ENCODE peak calls at places on chromosome 6, in four cellular contexts. One of them, this sample, is unnamed.

GRCh38 chr6:156185113-156185512 is 592.1 kb upstream of the ARID1B start:
- DNase-seq in MM.1S: no peak
- DNase-seq in esophagus squamous epithelium: no peak
- DNase-seq in heart right ventricle: no peak
- DNase-seq in this sample: no peak

GRCh38 chr6:155541976-155542375 is 86.3 kb upstream of the NOX3 start:
- DNase-seq in MM.1S: no peak
- DNase-seq in heart right ventricle: no peak
- DNase-seq in esophagus squamous epithelium: no peak
- DNase-seq in this sample: no peak

GRCh38 chr6:45710304-45710821 is 305.3 kb downstream of the CLIC5 start:
- DNase-seq in MM.1S: peak; percentile 87
- DNase-seq in esophagus squamous epithelium: no peak
- DNase-seq in heart right ventricle: no peak
- DNase-seq in this sample: no peak

GRCh38 chr6:21808045-21808470 is 214.5 kb downstream of the SOX4 start:
- DNase-seq in heart right ventricle: no peak
- DNase-seq in MM.1S: no peak
- DNase-seq in esophagus squamous epithelium: no peak
- DNase-seq in this sample: no peak

GRCh38 chr6:35719830-35720733 is 16.8 kb upstream of the ARMC12 start:
- DNase-seq in MM.1S: no peak
- DNase-seq in esophagus squamous epithelium: no peak
- DNase-seq in heart right ventricle: peak; percentile 45
- DNase-seq in this sample: no peak

GRCh38 chr6:11018225-11018624 is 25.9 kb downstream of the ELOVL2 start:
- DNase-seq in heart right ventricle: no peak
- DNase-seq in MM.1S: no peak
- DNase-seq in esophagus squamous epithelium: no peak
- DNase-seq in this sample: no peak

GRCh38 chr6:85435872-85436271 is 14.0 kb upstream of the NT5E start:
- DNase-seq in heart right ventricle: no peak
- DNase-seq in MM.1S: no peak
- DNase-seq in esophagus squamous epithelium: no peak
- DNase-seq in this sample: no peak

GRCh38 chr6:130178692-130179091 is 44.1 kb downstream of the SAMD3 start:
- DNase-seq in MM.1S: no peak
- DNase-seq in esophagus squamous epithelium: no peak
- DNase-seq in heart right ventricle: no peak
- DNase-seq in this sample: no peak

GRCh38 chr6:100592929-100593328 is 128.2 kb upstream of the SIM1 start:
- DNase-seq in esophagus squamous epithelium: no peak
- DNase-seq in heart right ventricle: no peak
- DNase-seq in MM.1S: no peak
- DNase-seq in this sample: no peak

GRCh38 chr6:154920502-154921200 is 74.5 kb upstream of the TIAM2 start:
- DNase-seq in esophagus squamous epithelium: no peak
- DNase-seq in heart right ventricle: no peak
- DNase-seq in MM.1S: no peak
- DNase-seq in this sample: no peak

GRCh38 chr6:149431905-149432775 is 32.1 kb downstream of the SUMO4 start:
- DNase-seq in heart right ventricle: peak; percentile 87
- DNase-seq in MM.1S: peak; percentile 42
- DNase-seq in esophagus squamous epithelium: peak; percentile 16
- DNase-seq in this sample: peak; percentile 91

GRCh38 chr6:107237992-107238660 is 122.8 kb upstream of the BEND3 start:
- DNase-seq in heart right ventricle: no peak
- DNase-seq in MM.1S: no peak
- DNase-seq in esophagus squamous epithelium: no peak
- DNase-seq in this sample: no peak

GRCh38 chr6:135224037-135224647 is 43.0 kb downstream of the MYB start:
- DNase-seq in heart right ventricle: no peak
- DNase-seq in esophagus squamous epithelium: no peak
- DNase-seq in MM.1S: peak; percentile 56
- DNase-seq in this sample: no peak

DNA sequence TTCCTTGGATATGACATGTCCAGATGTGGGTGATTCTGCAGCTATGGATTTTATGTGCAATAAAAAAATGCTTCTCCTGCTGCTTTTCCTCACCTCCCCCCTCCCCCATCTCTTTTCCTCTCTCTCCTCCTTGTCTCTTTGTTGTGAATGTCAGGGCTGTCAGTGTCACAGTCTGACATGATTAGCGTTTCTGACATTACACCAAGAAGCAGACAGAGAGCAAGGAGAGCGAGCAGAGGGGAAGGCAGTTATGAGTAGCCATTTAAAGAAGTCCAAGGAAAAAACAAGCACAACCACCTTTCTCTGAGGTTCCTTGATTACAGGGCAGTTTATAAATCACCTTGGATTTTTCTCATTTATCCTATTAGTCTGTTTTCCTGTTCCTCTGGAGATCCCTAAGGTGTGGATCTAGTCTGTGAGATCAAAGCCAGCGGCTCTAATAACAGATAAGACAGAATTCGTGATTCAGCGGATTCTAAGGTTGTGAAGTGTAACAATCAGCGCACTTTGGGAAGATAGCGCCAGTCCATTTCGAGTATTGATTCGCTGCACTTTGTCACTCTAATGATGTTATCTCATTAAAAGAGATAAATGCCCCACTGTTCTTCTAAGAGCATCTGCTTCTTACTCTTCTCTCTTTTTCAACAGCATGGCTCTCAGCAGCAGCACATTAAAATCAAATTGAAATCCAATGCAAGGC is 101.4 kb downstream of the BACH2 start:
- DNase-seq in esophagus squamous epithelium: no peak
- DNase-seq in MM.1S: no peak
- DNase-seq in heart right ventricle: no peak
- DNase-seq in this sample: no peak
- H3K4me3 ChIP-seq in esophagus squamous epithelium: no peak overlapping the region
- H3K4me3 ChIP-seq in MM.1S: no peak overlapping the region
- H3K4me3 ChIP-seq in heart right ventricle: peak overlapping the region; percentile 5
- H3K4me3 ChIP-seq in this sample: no peak overlapping the region

GRCh38 chr6:41200296-41200900 is 551 bp downstream of the TREML2 start:
- DNase-seq in heart right ventricle: no peak
- DNase-seq in MM.1S: peak; percentile 62
- DNase-seq in esophagus squamous epithelium: no peak
- DNase-seq in this sample: peak; percentile 49

GRCh38 chr6:41201784-41202181 is 834 bp upstream of the TREML2 start:
- DNase-seq in heart right ventricle: no peak
- DNase-seq in MM.1S: no peak
- DNase-seq in esophagus squamous epithelium: no peak
- DNase-seq in this sample: no peak

GRCh38 chr6:41200901-41201783 is at the start of gene TREML2:
- DNase-seq in heart right ventricle: no peak
- DNase-seq in esophagus squamous epithelium: no peak
- DNase-seq in MM.1S: peak; percentile 20
- DNase-seq in this sample: no peak

GRCh38 chr6:41197234-41197633 is 3.7 kb downstream of the TREML2 start:
- DNase-seq in heart right ventricle: no peak
- DNase-seq in esophagus squamous epithelium: no peak
- DNase-seq in MM.1S: no peak
- DNase-seq in this sample: no peak

GRCh38 chr6:41199427-41200246 is 1.3 kb downstream of the TREML2 start:
- DNase-seq in MM.1S: peak; percentile 53
- DNase-seq in esophagus squamous epithelium: no peak
- DNase-seq in heart right ventricle: no peak
- DNase-seq in this sample: no peak
- H3K4me3 ChIP-seq in MM.1S: peak overlapping the region; percentile 57
- H3K4me3 ChIP-seq in esophagus squamous epithelium: no peak overlapping the region
- H3K4me3 ChIP-seq in heart right ventricle: no peak overlapping the region
- H3K4me3 ChIP-seq in this sample: no peak overlapping the region

DNA sequence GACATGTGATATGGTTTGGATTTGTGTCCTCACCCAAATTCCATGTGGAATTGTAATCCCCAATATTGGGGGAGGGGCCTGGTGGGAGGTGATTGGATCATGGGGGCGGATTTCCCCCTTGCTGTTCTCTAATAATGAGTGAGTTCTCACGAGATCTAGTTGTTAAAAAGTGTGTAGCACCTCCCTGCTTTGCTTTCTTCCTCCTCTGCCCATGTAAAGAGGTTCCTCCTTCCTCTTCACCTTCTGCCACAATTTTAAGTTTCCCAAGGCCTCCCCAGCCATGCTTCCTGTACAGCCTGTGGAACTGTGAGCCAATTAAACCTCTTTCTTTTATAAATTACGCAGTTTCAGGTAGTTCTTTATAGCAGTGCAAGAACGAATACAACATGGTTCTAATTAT is 2.1 kb upstream of the ZNF451 start:
- DNase-seq in heart right ventricle: no peak
- DNase-seq in esophagus squamous epithelium: no peak
- DNase-seq in MM.1S: no peak
- DNase-seq in this sample: no peak
- H3K4me3 ChIP-seq in heart right ventricle: no peak overlapping the region
- H3K4me3 ChIP-seq in esophagus squamous epithelium: no peak overlapping the region
- H3K4me3 ChIP-seq in MM.1S: no peak overlapping the region
- H3K4me3 ChIP-seq in this sample: no peak overlapping the region

GRCh38 chr6:158017621-158018369 is 36.1 kb downstream of the SYNJ2 start:
- DNase-seq in heart right ventricle: no peak
- DNase-seq in esophagus squamous epithelium: no peak
- DNase-seq in MM.1S: no peak
- DNase-seq in this sample: no peak
- H3K4me3 ChIP-seq in heart right ventricle: no peak overlapping the region
- H3K4me3 ChIP-seq in esophagus squamous epithelium: no peak overlapping the region
- H3K4me3 ChIP-seq in MM.1S: no peak overlapping the region
- H3K4me3 ChIP-seq in this sample: no peak overlapping the region

GRCh38 chr6:36967301-36967700 is 12.8 kb downstream of the PI16 start:
- DNase-seq in MM.1S: no peak
- DNase-seq in esophagus squamous epithelium: no peak
- DNase-seq in heart right ventricle: no peak
- DNase-seq in this sample: no peak
- H3K4me3 ChIP-seq in MM.1S: no peak overlapping the region
- H3K4me3 ChIP-seq in esophagus squamous epithelium: no peak overlapping the region
- H3K4me3 ChIP-seq in heart right ventricle: no peak overlapping the region
- H3K4me3 ChIP-seq in this sample: no peak overlapping the region